ENCODE peak calls at places on chromosomes 5 and 9, in eight cellular contexts. N, J, C, V, D, I, Y and O are unnamed samples.

GRCh38 chr9:116646661-116647514 is 40.2 kb upstream of the TRIM32 start:
- DNase-seq in C (peak; percentile 24), I (no peak), Y (no peak), V (peak; percentile 45), J (peak; percentile 51), D (no peak), N (no peak), O (peak; percentile 65)

GRCh38 chr9:128657344-128657704 is 677 bp upstream of the DYNC2I2 start:
- DNase-seq in N (no peak), I (peak; percentile 24), V (no peak), C (no peak), Y (peak; percentile 32), J (no peak), D (no peak), O (no peak)

GRCh38 chr5:93305984-93306383 is 275.0 kb downstream of the NR2F1-AS1 start:
- DNase-seq in N (no peak), Y (peak; percentile 31), J (peak; percentile 86), I (no peak), D (no peak), C (no peak), V (no peak), O (peak; percentile 19)

GRCh38 chr9:106980551-106981101 is 117.7 kb downstream of the ZNF462 start:
- DNase-seq in Y (no peak), N (no peak), V (no peak), C (no peak), D (no peak), I (no peak), J (peak; percentile 29), O (no peak)

GRCh38 chr5:38069360-38069759 is 189.0 kb upstream of the EGFLAM start:
- DNase-seq in D (no peak), J (no peak), N (no peak), C (no peak), Y (no peak), V (no peak), I (peak; percentile 13), O (no peak)

GRCh38 chr5:99331061-99331460 is 402.3 kb upstream of the CHD1 start:
- DNase-seq in N (no peak), V (no peak), J (no peak), Y (no peak), C (no peak), D (no peak), I (no peak), O (no peak)

GRCh38 chr9:136937186-136938001 is 7.1 kb downstream of the FBXW5 start:
- DNase-seq in D (no peak), I (no peak), V (no peak), Y (no peak), N (no peak), J (no peak), C (no peak), O (no peak)

GRCh38 chr9:127519301-127520166 is 68.2 kb downstream of the LRSAM1 start:
- DNase-seq in I (no peak), J (peak; percentile 96), D (no peak), Y (peak; percentile 60), N (peak; percentile 92), V (no peak), C (no peak), O (no peak)

GRCh38 chr5:150020249-150020648 is 19.7 kb downstream of the HMGXB3 start:
- DNase-seq in I (no peak), J (no peak), D (no peak), V (no peak), C (no peak), N (no peak), Y (no peak), O (no peak)
- H3K4me1 ChIP-seq in I (peaks cover 8% of the 10 kb centered on the region), J (peaks cover 57% of the 10 kb centered on the region), D (no peaks in the 10 kb centered on the region), V (peaks cover 38% of the 10 kb centered on the region), C (peaks cover 41% of the 10 kb centered on the region), N (peaks cover 67% of the 10 kb centered on the region), Y (no peaks in the 10 kb centered on the region), O (no peaks in the 10 kb centered on the region)

DNA sequence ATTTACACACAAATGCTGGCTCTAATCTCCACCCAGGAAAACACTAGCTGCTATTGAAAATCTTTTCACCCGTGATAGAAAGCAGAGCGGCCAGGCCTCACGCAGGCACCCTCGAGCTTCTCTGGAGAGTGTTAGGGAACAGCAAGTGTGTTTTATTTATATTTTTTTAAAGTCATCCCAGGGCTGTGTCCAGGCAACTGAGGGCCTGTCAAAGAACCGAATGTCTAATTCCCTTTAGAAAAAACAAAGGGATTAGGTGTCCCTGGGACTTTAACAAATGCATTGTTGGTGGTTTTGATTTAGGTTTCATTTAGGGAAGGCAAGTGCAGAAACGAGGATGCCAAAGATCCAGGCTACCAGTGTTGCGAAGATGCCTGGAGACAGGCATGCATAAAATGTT is 51.2 kb upstream of the SPRY4 start:
- DNase-seq in Y (no peak), D (no peak), I (no peak), N (no peak), V (no peak), J (no peak), C (no peak), O (no peak)
- H3K4me1 ChIP-seq in Y (no peaks in the 10 kb centered on the region), D (no peaks in the 10 kb centered on the region), I (no peaks in the 10 kb centered on the region), N (no peaks in the 10 kb centered on the region), V (peaks cover 8% of the 10 kb centered on the region), J (no peaks in the 10 kb centered on the region), C (no peaks in the 10 kb centered on the region), O (peaks cover 9% of the 10 kb centered on the region)

GRCh38 chr5:1413211-1413610 is 32.0 kb downstream of the SLC6A3 start:
- DNase-seq in J (no peak), Y (no peak), C (no peak), I (no peak), V (no peak), N (no peak), D (no peak), O (no peak)
- H3K4me1 ChIP-seq in J (no peaks in the 10 kb centered on the region), Y (no peaks in the 10 kb centered on the region), C (no peaks in the 10 kb centered on the region), I (no peaks in the 10 kb centered on the region), V (no peaks in the 10 kb centered on the region), N (no peaks in the 10 kb centered on the region), D (no peaks in the 10 kb centered on the region), O (no peaks in the 10 kb centered on the region)

DNA sequence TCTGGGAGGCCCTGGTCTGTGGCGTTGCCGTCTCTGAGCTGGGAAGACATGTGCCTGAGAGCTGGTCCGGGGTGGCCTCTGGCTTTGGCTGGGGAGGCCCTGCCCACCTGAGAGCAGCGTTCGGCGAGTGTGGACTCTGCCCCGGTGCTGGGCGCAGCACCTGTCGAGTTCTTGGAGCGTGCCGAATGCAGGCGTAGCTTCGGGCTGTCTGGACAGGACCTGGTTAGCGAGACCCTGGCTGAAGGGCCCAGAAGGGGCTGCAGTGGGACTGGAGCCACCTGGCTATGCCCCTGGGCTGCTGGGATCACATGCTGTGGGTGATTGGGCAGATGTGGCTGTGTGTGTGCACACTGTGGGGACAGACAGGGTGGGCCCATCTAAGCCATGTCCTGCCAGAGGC is 56.5 kb downstream of the RXRA start:
- DNase-seq in C (no peak), Y (no peak), N (no peak), I (no peak), V (no peak), D (no peak), J (no peak), O (no peak)
- H3K4me1 ChIP-seq in C (peaks cover 48% of the 10 kb centered on the region), Y (peaks cover 54% of the 10 kb centered on the region), N (peaks cover 75% of the 10 kb centered on the region), I (peaks cover 92% of the 10 kb centered on the region), V (peaks cover 4% of the 10 kb centered on the region), D (peaks cover 24% of the 10 kb centered on the region), J (peaks cover 48% of the 10 kb centered on the region), O (peaks cover 25% of the 10 kb centered on the region)

DNA sequence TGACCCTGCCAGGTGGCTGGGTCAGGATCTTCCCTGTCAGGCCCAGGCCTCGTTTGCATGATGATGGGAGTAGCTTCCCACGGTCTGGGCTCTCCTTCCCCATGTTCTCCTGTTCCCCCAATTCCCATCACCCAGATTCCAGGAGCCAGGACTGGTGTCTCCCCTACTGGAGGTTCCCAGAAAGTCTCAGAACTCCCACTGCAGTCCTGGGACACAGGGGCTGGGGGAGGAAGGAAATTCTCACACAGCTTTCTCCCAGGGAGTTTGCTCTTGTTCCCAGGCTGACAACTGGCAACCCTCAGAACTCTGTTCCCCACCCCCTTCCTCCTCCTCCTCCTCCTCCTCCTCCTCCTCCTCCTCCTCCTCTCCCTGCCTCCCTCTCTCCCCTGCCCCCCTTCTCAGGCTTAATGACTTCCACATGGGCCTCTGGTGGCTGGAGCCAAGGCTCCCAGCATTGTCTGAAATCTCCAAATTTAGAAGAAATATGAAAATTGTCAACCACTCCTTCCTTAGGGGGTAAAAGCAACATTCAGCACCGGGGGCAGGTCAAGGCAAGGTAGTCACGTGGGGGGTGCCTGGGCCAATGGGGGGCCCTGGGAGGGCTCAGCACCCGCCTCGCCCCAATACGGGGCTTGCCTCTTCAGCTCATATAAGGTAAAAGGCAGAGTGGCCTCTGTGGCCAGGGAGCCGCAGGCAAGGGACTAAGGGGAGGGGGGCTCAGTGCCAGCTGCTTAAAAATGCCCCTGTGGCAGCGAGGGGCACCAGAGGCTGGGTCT is 27.3 kb upstream of the IL17B start:
- DNase-seq in J (no peak), C (no peak), Y (peak; percentile 89), I (no peak), N (no peak), V (no peak), D (no peak), O (peak; percentile 21)
- H3K4me1 ChIP-seq in J (peaks cover 6% of the 10 kb centered on the region), C (no peaks in the 10 kb centered on the region), Y (peaks cover 14% of the 10 kb centered on the region), I (no peaks in the 10 kb centered on the region), N (peaks cover 11% of the 10 kb centered on the region), V (peaks cover 59% of the 10 kb centered on the region), D (no peaks in the 10 kb centered on the region), O (peaks cover 24% of the 10 kb centered on the region)